ENCODE peak calls at places on chromosomes 6 and 20, in eight cellular contexts. W is esophagus squamous epithelium, O is A549, J is HCT116, F is breast epithelium, P is spleen, K is IMR-90, Y is body of pancreas. R is an unnamed sample.
A peak's percentile ranks its signal among the peaks of the same experiment; 100 is the strongest.

GRCh38 chr6:129684903-129685639 is 24.9 kb downstream of the ARHGAP18 start:
- DNase-seq in Y (peak; percentile 53), P (no peak), J (no peak), K (no peak), O (no peak), W (no peak), F (no peak), R (no peak)

GRCh38 chr6:151239603-151240035 is at the start of gene AKAP12:
- DNase-seq in O (peak; percentile 28), Y (no peak), K (peak; percentile 45), F (no peak), J (no peak), W (no peak), P (no peak), R (no peak)

GRCh38 chr6:111462770-111463391 is 20.1 kb downstream of the REV3L start:
- DNase-seq in J (no peak), W (no peak), Y (no peak), P (no peak), O (peak; percentile 17), K (peak; percentile 88), F (no peak), R (peak; percentile 70)

GRCh38 chr6:87879144-87879861 is 168.3 kb upstream of the SPACA1 start:
- DNase-seq in K (no peak), J (no peak), O (no peak), Y (no peak), P (no peak), W (no peak), F (no peak), R (no peak)

GRCh38 chr6:52562915-52563314 is 13.9 kb downstream of the TRAM2 start:
- DNase-seq in Y (no peak), K (no peak), W (no peak), O (no peak), J (no peak), F (no peak), P (no peak), R (peak; percentile 8)

GRCh38 chr6:138226011-138226410 is 7.7 kb upstream of the PBOV1 start:
- DNase-seq in K (no peak), P (no peak), J (no peak), O (no peak), Y (no peak), F (no peak), W (no peak), R (no peak)

GRCh38 chr20:49285233-49285668 is 7.4 kb upstream of the ZNFX1 start:
- DNase-seq in Y (no peak), P (no peak), J (no peak), K (no peak), F (no peak), O (no peak), W (no peak), R (no peak)

GRCh38 chr6:10093282-10093681 is 321.6 kb downstream of the TFAP2A start:
- DNase-seq in K (no peak), O (no peak), P (no peak), W (no peak), J (no peak), Y (no peak), F (no peak), R (no peak)

GRCh38 chr6:152296648-152297376 is 340.4 kb downstream of the SYNE1 start:
- DNase-seq in O (no peak), Y (no peak), W (no peak), F (no peak), J (no peak), K (peak; percentile 17), P (no peak), R (no peak)

GRCh38 chr6:117548797-117549301 is 53.5 kb downstream of the GOPC start:
- DNase-seq in Y (no peak), F (no peak), P (no peak), K (peak; percentile 73), J (no peak), O (peak; percentile 39), W (no peak), R (no peak)

GRCh38 chr6:31321820-31322219 is 35.2 kb downstream of the HLA-B start:
- DNase-seq in J (no peak), W (no peak), F (no peak), Y (no peak), O (no peak), K (no peak), P (no peak), R (no peak)

GRCh38 chr6:44917430-44917829 is 410.7 kb upstream of the RUNX2 start:
- DNase-seq in P (no peak), F (no peak), K (peak; percentile 19), O (no peak), Y (no peak), J (no peak), W (no peak), R (no peak)

DNA sequence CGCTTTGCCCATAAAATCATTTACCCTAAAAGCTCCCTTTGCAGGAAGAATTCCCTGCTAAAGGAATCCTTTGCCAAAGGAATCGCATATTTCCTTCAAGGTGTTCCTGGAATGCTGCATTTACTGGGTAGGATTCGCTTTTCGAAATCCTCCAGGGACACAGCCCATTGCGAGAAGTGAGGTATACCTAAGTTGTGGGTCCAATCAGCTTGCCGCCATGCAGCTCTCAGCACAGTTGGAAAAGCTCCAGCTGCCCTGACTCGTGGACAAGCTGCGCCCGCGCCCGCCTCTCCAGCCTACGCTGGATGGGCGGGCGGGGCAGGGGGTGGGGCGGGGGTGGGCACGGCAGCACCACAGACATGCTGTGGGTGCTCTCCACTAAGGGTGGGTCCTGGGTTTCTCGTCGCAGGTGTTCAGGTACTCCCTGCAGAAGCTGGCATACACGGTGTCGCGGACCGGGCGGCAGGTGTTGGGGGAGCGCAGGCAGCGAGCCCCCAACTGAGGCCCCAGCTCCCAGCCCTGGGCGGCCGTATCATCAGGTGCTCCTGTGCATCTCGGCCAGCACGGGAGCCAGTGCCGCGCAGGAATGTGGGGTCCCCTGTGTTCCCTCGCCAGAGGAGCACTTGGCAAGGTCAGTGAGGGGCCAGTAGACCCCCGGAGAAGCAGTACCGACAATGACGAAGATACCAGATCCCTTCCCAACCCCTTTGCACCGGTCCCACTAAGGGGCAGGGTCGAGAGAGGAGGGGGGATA is 1.4 kb downstream of the NNAT start:
- DNase-seq in O (no peak), P (peak; percentile 74), J (no peak), F (no peak), W (no peak), K (peak; percentile 35), Y (no peak), R (peak; percentile 24)
- TF ChIP-seq POLR2A in O (no peak), P (no peak), J (no peak), F (no peak), W (no peak), K (no peak), Y (no peak), R (no peak)

GRCh38 chr6:26270121-26270861 is 94.7 kb upstream of the BTN3A2 start:
- DNase-seq in J (no peak), K (no peak), F (no peak), P (no peak), O (no peak), Y (no peak), W (no peak), R (peak; percentile 79)
- TF ChIP-seq POLR2A in J (no peak), K (peak; percentile 61), F (no peak), P (no peak), O (no peak), Y (no peak), W (no peak), R (peak; percentile 68)

GRCh38 chr6:34140075-34140474 is 5.8 kb downstream of the GRM4 start:
- DNase-seq in O (no peak), W (no peak), Y (no peak), J (no peak), P (no peak), F (no peak), K (no peak), R (no peak)
- TF ChIP-seq POLR2A in O (no peak), W (no peak), Y (no peak), J (no peak), P (no peak), F (no peak), K (no peak), R (no peak)

GRCh38 chr6:6712258-6712978 is 123.9 kb downstream of the LY86 start:
- DNase-seq in J (peak; percentile 38), W (no peak), O (peak; percentile 83), Y (peak; percentile 54), K (peak; percentile 87), F (no peak), P (no peak), R (peak; percentile 77)
- TF ChIP-seq POLR2A in J (no peak), W (peak; percentile 24), O (no peak), Y (no peak), K (no peak), F (no peak), P (no peak), R (peak; percentile 77)

R was measured in erythroblast.